ENCODE peak calls at places on chromosomes 16 and 17, in ten cellular contexts. One of them, this sample, is unnamed.

GRCh38 chr17:5785343-5785742 is 201.0 kb upstream of the NLRP1 start:
- DNase-seq in right lobe of liver: no peak
- DNase-seq in AG04450: no peak
- DNase-seq in tibial artery: no peak
- DNase-seq in BE2C: no peak
- DNase-seq in A673: peak; percentile 72
- DNase-seq in HAP-1: no peak
- DNase-seq in trophoblast cell: peak; percentile 80
- DNase-seq in fibroblast of lung: no peak
- DNase-seq in left ventricle myocardium inferior: no peak
- DNase-seq in this sample: no peak

GRCh38 chr17:40608061-40608581 is 39.5 kb downstream of the SMARCE1 start:
- DNase-seq in left ventricle myocardium inferior: no peak
- DNase-seq in trophoblast cell: no peak
- DNase-seq in tibial artery: no peak
- DNase-seq in A673: no peak
- DNase-seq in BE2C: no peak
- DNase-seq in HAP-1: no peak
- DNase-seq in fibroblast of lung: no peak
- DNase-seq in right lobe of liver: no peak
- DNase-seq in AG04450: no peak
- DNase-seq in this sample: no peak

GRCh38 chr16:50802958-50803357 is 61.1 kb downstream of the CYLD start:
- DNase-seq in right lobe of liver: no peak
- DNase-seq in BE2C: no peak
- DNase-seq in fibroblast of lung: no peak
- DNase-seq in HAP-1: no peak
- DNase-seq in trophoblast cell: no peak
- DNase-seq in A673: no peak
- DNase-seq in tibial artery: no peak
- DNase-seq in AG04450: no peak
- DNase-seq in left ventricle myocardium inferior: no peak
- DNase-seq in this sample: no peak

GRCh38 chr17:49748791-49749190 is 15.1 kb downstream of the FAM117A start:
- DNase-seq in HAP-1: no peak
- DNase-seq in trophoblast cell: no peak
- DNase-seq in BE2C: no peak
- DNase-seq in right lobe of liver: no peak
- DNase-seq in tibial artery: no peak
- DNase-seq in left ventricle myocardium inferior: no peak
- DNase-seq in A673: no peak
- DNase-seq in AG04450: no peak
- DNase-seq in fibroblast of lung: no peak
- DNase-seq in this sample: no peak

GRCh38 chr16:11836653-11837244 is 14.6 kb downstream of the RSL1D1 start:
- DNase-seq in right lobe of liver: no peak
- DNase-seq in HAP-1: no peak
- DNase-seq in BE2C: no peak
- DNase-seq in tibial artery: no peak
- DNase-seq in A673: peak; percentile 74
- DNase-seq in fibroblast of lung: peak; percentile 78
- DNase-seq in trophoblast cell: peak; percentile 51
- DNase-seq in left ventricle myocardium inferior: no peak
- DNase-seq in AG04450: no peak
- DNase-seq in this sample: peak; percentile 43

GRCh38 chr17:48441231-48441711 is 11.3 kb upstream of the SKAP1 start:
- DNase-seq in AG04450: no peak
- DNase-seq in A673: peak; percentile 96
- DNase-seq in BE2C: no peak
- DNase-seq in HAP-1: no peak
- DNase-seq in trophoblast cell: no peak
- DNase-seq in fibroblast of lung: no peak
- DNase-seq in tibial artery: no peak
- DNase-seq in left ventricle myocardium inferior: no peak
- DNase-seq in right lobe of liver: no peak
- DNase-seq in this sample: no peak

GRCh38 chr17:10614536-10615155 is 42.5 kb downstream of the MYH3 start:
- DNase-seq in tibial artery: peak; percentile 45
- DNase-seq in right lobe of liver: no peak
- DNase-seq in A673: peak; percentile 80
- DNase-seq in trophoblast cell: peak; percentile 73
- DNase-seq in HAP-1: peak; percentile 67
- DNase-seq in fibroblast of lung: peak; percentile 65
- DNase-seq in AG04450: peak; percentile 7
- DNase-seq in BE2C: peak; percentile 34
- DNase-seq in left ventricle myocardium inferior: no peak
- DNase-seq in this sample: peak; percentile 63

GRCh38 chr17:66426397-66427033 is 124.1 kb downstream of the PRKCA start:
- DNase-seq in tibial artery: no peak
- DNase-seq in HAP-1: peak; percentile 12
- DNase-seq in A673: peak; percentile 75
- DNase-seq in trophoblast cell: peak; percentile 20
- DNase-seq in right lobe of liver: no peak
- DNase-seq in BE2C: no peak
- DNase-seq in fibroblast of lung: peak; percentile 18
- DNase-seq in AG04450: no peak
- DNase-seq in left ventricle myocardium inferior: no peak
- DNase-seq in this sample: no peak

GRCh38 chr17:38443356-38444026 is 15.2 kb downstream of the ARHGAP23 start:
- DNase-seq in AG04450: no peak
- DNase-seq in BE2C: no peak
- DNase-seq in HAP-1: no peak
- DNase-seq in right lobe of liver: peak; percentile 29
- DNase-seq in tibial artery: no peak
- DNase-seq in fibroblast of lung: no peak
- DNase-seq in A673: no peak
- DNase-seq in left ventricle myocardium inferior: no peak
- DNase-seq in trophoblast cell: no peak
- DNase-seq in this sample: no peak

GRCh38 chr16:12296991-12297390 is 320.5 kb downstream of the SNX29 start:
- DNase-seq in trophoblast cell: no peak
- DNase-seq in BE2C: no peak
- DNase-seq in left ventricle myocardium inferior: no peak
- DNase-seq in right lobe of liver: no peak
- DNase-seq in fibroblast of lung: no peak
- DNase-seq in HAP-1: no peak
- DNase-seq in tibial artery: no peak
- DNase-seq in AG04450: no peak
- DNase-seq in A673: no peak
- DNase-seq in this sample: no peak

GRCh38 chr17:6830383-6830986 is 1.0 kb downstream of the TEKT1 start:
- DNase-seq in fibroblast of lung: no peak
- DNase-seq in left ventricle myocardium inferior: no peak
- DNase-seq in BE2C: no peak
- DNase-seq in trophoblast cell: no peak
- DNase-seq in AG04450: no peak
- DNase-seq in tibial artery: no peak
- DNase-seq in right lobe of liver: no peak
- DNase-seq in A673: no peak
- DNase-seq in HAP-1: no peak
- DNase-seq in this sample: no peak

GRCh38 chr17:6831662-6832263 is at the start of gene TEKT1:
- DNase-seq in A673: peak; percentile 60
- DNase-seq in fibroblast of lung: peak; percentile 67
- DNase-seq in HAP-1: no peak
- DNase-seq in AG04450: no peak
- DNase-seq in trophoblast cell: peak; percentile 48
- DNase-seq in right lobe of liver: peak; percentile 92
- DNase-seq in left ventricle myocardium inferior: peak; percentile 64
- DNase-seq in tibial artery: peak; percentile 71
- DNase-seq in BE2C: peak; percentile 45
- DNase-seq in this sample: peak; percentile 74
- H3K27me3 ChIP-seq in A673: peaks cover 93% of the 10 kb centered on the region
- H3K27me3 ChIP-seq in fibroblast of lung: peaks cover 18% of the 10 kb centered on the region
- H3K27me3 ChIP-seq in HAP-1: peaks cover 23% of the 10 kb centered on the region
- H3K27me3 ChIP-seq in AG04450: peaks cover 20% of the 10 kb centered on the region
- H3K27me3 ChIP-seq in trophoblast cell: no peaks in the 10 kb centered on the region
- H3K27me3 ChIP-seq in right lobe of liver: no peaks in the 10 kb centered on the region
- H3K27me3 ChIP-seq in left ventricle myocardium inferior: peaks cover 98% of the 10 kb centered on the region
- H3K27me3 ChIP-seq in tibial artery: no peaks in the 10 kb centered on the region
- H3K27me3 ChIP-seq in BE2C: peaks cover 28% of the 10 kb centered on the region
- H3K27me3 ChIP-seq in this sample: peaks cover 21% of the 10 kb centered on the region

GRCh38 chr17:8068736-8069586 is 18.6 kb downstream of the ALOX12B start:
- DNase-seq in tibial artery: peak; percentile 64
- DNase-seq in right lobe of liver: no peak
- DNase-seq in HAP-1: no peak
- DNase-seq in trophoblast cell: no peak
- DNase-seq in left ventricle myocardium inferior: peak; percentile 34
- DNase-seq in A673: no peak
- DNase-seq in BE2C: no peak
- DNase-seq in fibroblast of lung: no peak
- DNase-seq in AG04450: no peak
- DNase-seq in this sample: no peak

GRCh38 chr17:8066841-8067775 is 20.4 kb downstream of the ALOX12B start:
- DNase-seq in A673: no peak
- DNase-seq in fibroblast of lung: no peak
- DNase-seq in AG04450: no peak
- DNase-seq in right lobe of liver: no peak
- DNase-seq in trophoblast cell: no peak
- DNase-seq in HAP-1: no peak
- DNase-seq in left ventricle myocardium inferior: no peak
- DNase-seq in BE2C: no peak
- DNase-seq in tibial artery: no peak
- DNase-seq in this sample: no peak

GRCh38 chr17:8071496-8071895 is 16.0 kb downstream of the ALOX12B start:
- DNase-seq in tibial artery: no peak
- DNase-seq in AG04450: no peak
- DNase-seq in fibroblast of lung: no peak
- DNase-seq in right lobe of liver: no peak
- DNase-seq in left ventricle myocardium inferior: no peak
- DNase-seq in trophoblast cell: no peak
- DNase-seq in HAP-1: no peak
- DNase-seq in A673: no peak
- DNase-seq in BE2C: no peak
- DNase-seq in this sample: no peak

GRCh38 chr17:8067806-8068205 is 19.7 kb downstream of the ALOX12B start:
- DNase-seq in BE2C: no peak
- DNase-seq in AG04450: no peak
- DNase-seq in left ventricle myocardium inferior: no peak
- DNase-seq in right lobe of liver: no peak
- DNase-seq in fibroblast of lung: no peak
- DNase-seq in tibial artery: no peak
- DNase-seq in A673: no peak
- DNase-seq in HAP-1: no peak
- DNase-seq in trophoblast cell: no peak
- DNase-seq in this sample: no peak

DNA sequence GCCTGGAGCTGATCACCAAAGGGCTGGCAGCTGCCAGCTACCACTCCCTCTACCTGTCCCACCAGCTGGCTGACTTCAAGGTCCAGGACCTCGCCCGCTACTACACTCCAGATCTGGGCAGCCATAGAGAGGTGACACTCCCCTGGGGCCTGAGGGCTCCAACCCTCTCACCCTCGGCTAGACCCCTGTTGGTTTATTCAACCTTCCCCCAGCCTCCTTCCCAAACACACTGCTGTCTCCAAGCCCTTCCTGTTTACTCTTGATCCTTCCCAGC is 18.0 kb downstream of the ALOX12B start:
- DNase-seq in fibroblast of lung: no peak
- DNase-seq in right lobe of liver: no peak
- DNase-seq in trophoblast cell: no peak
- DNase-seq in tibial artery: no peak
- DNase-seq in A673: no peak
- DNase-seq in left ventricle myocardium inferior: no peak
- DNase-seq in HAP-1: no peak
- DNase-seq in AG04450: no peak
- DNase-seq in BE2C: no peak
- DNase-seq in this sample: no peak
- H3K27me3 ChIP-seq in fibroblast of lung: peaks cover 50% of the 10 kb centered on the region
- H3K27me3 ChIP-seq in right lobe of liver: peaks cover 7% of the 10 kb centered on the region
- H3K27me3 ChIP-seq in trophoblast cell: peaks cover 45% of the 10 kb centered on the region
- H3K27me3 ChIP-seq in tibial artery: no peaks in the 10 kb centered on the region
- H3K27me3 ChIP-seq in A673: peaks cover 23% of the 10 kb centered on the region
- H3K27me3 ChIP-seq in left ventricle myocardium inferior: peaks cover 80% of the 10 kb centered on the region
- H3K27me3 ChIP-seq in HAP-1: peaks cover 1% of the 10 kb centered on the region
- H3K27me3 ChIP-seq in AG04450: peaks cover 72% of the 10 kb centered on the region
- H3K27me3 ChIP-seq in BE2C: peaks cover 27% of the 10 kb centered on the region
- H3K27me3 ChIP-seq in this sample: peaks cover 47% of the 10 kb centered on the region

DNA sequence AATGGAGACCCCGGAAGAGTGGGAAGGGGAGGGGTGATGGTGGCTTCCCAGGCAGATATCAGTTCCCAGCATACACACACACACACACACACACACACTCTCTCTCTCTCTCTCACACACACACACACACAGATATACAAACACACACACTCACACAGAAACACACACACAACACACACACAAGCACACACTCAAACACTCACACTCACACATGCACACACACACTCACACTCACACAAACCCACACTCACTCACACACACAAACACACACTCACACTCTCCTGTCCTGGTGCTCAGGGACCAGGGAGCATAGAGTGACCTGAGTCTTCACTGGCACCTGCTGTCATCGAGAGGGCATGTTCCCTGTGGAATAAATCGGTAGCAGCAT is 5.6 kb downstream of the CA4 start:
- DNase-seq in A673: no peak
- DNase-seq in tibial artery: no peak
- DNase-seq in BE2C: peak; percentile 2
- DNase-seq in AG04450: no peak
- DNase-seq in HAP-1: no peak
- DNase-seq in left ventricle myocardium inferior: no peak
- DNase-seq in trophoblast cell: no peak
- DNase-seq in right lobe of liver: no peak
- DNase-seq in fibroblast of lung: no peak
- DNase-seq in this sample: no peak
- H3K27me3 ChIP-seq in A673: peaks cover 18% of the 10 kb centered on the region
- H3K27me3 ChIP-seq in tibial artery: no peaks in the 10 kb centered on the region
- H3K27me3 ChIP-seq in BE2C: peaks cover 13% of the 10 kb centered on the region
- H3K27me3 ChIP-seq in AG04450: peaks cover 54% of the 10 kb centered on the region
- H3K27me3 ChIP-seq in HAP-1: peaks cover 13% of the 10 kb centered on the region
- H3K27me3 ChIP-seq in left ventricle myocardium inferior: peaks cover 88% of the 10 kb centered on the region
- H3K27me3 ChIP-seq in trophoblast cell: peaks cover 13% of the 10 kb centered on the region
- H3K27me3 ChIP-seq in right lobe of liver: no peaks in the 10 kb centered on the region
- H3K27me3 ChIP-seq in fibroblast of lung: peaks cover 30% of the 10 kb centered on the region
- H3K27me3 ChIP-seq in this sample: peaks cover 46% of the 10 kb centered on the region

DNA sequence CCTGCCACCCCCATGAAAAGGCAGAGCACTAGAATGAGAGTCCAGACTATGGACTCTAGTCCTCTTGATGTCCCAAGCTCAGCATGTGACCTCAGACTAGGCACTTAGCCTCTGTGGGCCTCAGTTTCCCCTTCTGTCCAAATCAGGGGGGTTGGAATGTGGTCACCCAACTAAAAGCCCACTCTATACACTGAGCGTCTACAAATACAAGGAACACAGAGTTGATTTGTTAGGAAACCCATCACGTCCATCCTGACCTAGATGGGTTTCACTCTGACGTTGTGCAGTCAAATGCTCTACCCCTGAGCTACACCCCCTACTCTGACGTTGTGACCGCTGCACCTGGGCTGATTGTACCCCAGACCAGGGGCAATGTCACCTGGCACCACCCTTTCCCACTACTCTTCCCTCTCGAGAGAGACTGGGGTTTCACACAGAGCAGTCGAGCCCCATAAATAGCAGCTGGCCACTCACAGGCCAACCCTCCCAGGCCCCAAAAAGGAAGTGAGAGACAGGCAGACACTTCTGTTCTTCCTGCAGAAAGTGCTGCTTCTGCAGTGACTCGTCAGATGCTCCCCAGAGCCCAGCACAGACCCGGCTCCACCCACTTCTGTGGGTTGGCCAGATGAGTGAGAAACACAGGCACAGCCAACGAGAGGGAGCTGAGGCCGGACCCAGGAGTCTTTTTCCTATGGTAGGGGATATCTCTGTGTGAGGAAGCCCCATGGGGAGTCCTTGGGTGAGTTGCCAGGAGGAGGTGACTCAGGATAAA is 16.1 kb upstream of the TNFRSF13B start:
- DNase-seq in tibial artery: peak; percentile 82
- DNase-seq in right lobe of liver: peak; percentile 67
- DNase-seq in left ventricle myocardium inferior: peak; percentile 70
- DNase-seq in AG04450: peak; percentile 27
- DNase-seq in fibroblast of lung: peak; percentile 31
- DNase-seq in HAP-1: no peak
- DNase-seq in BE2C: peak; percentile 61
- DNase-seq in trophoblast cell: peak; percentile 37
- DNase-seq in A673: peak; percentile 93
- DNase-seq in this sample: peak; percentile 23
- H3K27me3 ChIP-seq in tibial artery: no peaks in the 10 kb centered on the region
- H3K27me3 ChIP-seq in right lobe of liver: no peaks in the 10 kb centered on the region
- H3K27me3 ChIP-seq in left ventricle myocardium inferior: no peaks in the 10 kb centered on the region
- H3K27me3 ChIP-seq in AG04450: peaks cover 13% of the 10 kb centered on the region
- H3K27me3 ChIP-seq in fibroblast of lung: no peaks in the 10 kb centered on the region
- H3K27me3 ChIP-seq in HAP-1: no peaks in the 10 kb centered on the region
- H3K27me3 ChIP-seq in BE2C: no peaks in the 10 kb centered on the region
- H3K27me3 ChIP-seq in trophoblast cell: no peaks in the 10 kb centered on the region
- H3K27me3 ChIP-seq in A673: no peaks in the 10 kb centered on the region
- H3K27me3 ChIP-seq in this sample: no peaks in the 10 kb centered on the region